ENCODE peak calls at places on chromosomes 11 and 22, in nine cellular contexts. D is thyroid gland, U is body of pancreas, A is esophagus squamous epithelium, E is A549, T is stomach, M is Peyer's patch, B is HCT116, P is spleen. C is an unnamed sample.

GRCh38 chr11:133784359-133784758 is 61.0 kb downstream of the SPATA19 start:
- DNase-seq in D (no peak), U (no peak), A (no peak), E (no peak), T (no peak), M (no peak), B (no peak), P (no peak), C (no peak)

GRCh38 chr22:48546653-48547424 is 1280.8 kb downstream of the BRD1 start:
- DNase-seq in D (no peak), U (no peak), A (no peak), E (no peak), T (no peak), M (no peak), B (no peak), P (no peak), C (no peak)

GRCh38 chr22:27863001-27863400 is 56.1 kb downstream of the PITPNB start:
- DNase-seq in D (no peak), U (no peak), A (no peak), E (no peak), T (no peak), M (no peak), B (no peak), P (no peak), C (no peak)

GRCh38 chr11:77634724-77635123 is 2.9 kb downstream of the CLNS1A start:
- DNase-seq in D (no peak), U (no peak), A (no peak), E (no peak), T (no peak), M (no peak), B (no peak), P (no peak), C (no peak)

GRCh38 chr11:62792193-62792575 is 378 bp upstream of the TMEM223 start:
- DNase-seq in D (peak; percentile 34), U (no peak), A (no peak), E (no peak), T (no peak), M (no peak), B (no peak), P (peak; percentile 85), C (no peak)

GRCh38 chr22:21865041-21865440 is 2.4 kb downstream of the MAPK1 start:
- DNase-seq in D (peak; percentile 30), U (no peak), A (no peak), E (no peak), T (peak; percentile 35), M (no peak), B (no peak), P (no peak), C (peak; percentile 54)

GRCh38 chr11:79182794-79183193 is 258.0 kb downstream of the TENM4 start:
- DNase-seq in D (no peak), U (no peak), A (no peak), E (no peak), T (no peak), M (no peak), B (no peak), P (no peak), C (no peak)

GRCh38 chr11:134730596-134731538 is 318.8 kb upstream of the B3GAT1 start:
- DNase-seq in D (no peak), U (no peak), A (no peak), E (no peak), T (no peak), M (no peak), B (no peak), P (no peak), C (no peak)

GRCh38 chr22:41925783-41926460 is 684 bp downstream of the TNFRSF13C start:
- DNase-seq in D (peak; percentile 37), U (peak; percentile 78), A (no peak), E (peak; percentile 48), T (peak; percentile 87), M (peak; percentile 83), B (no peak), P (peak; percentile 95), C (peak; percentile 72)

GRCh38 chr22:24521791-24522245 is 26.7 kb downstream of the UPB1 start:
- DNase-seq in D (peak; percentile 80), U (peak; percentile 57), A (no peak), E (peak; percentile 71), T (peak; percentile 76), M (no peak), B (peak; percentile 86), P (no peak), C (peak; percentile 89)

GRCh38 chr11:70343631-70344030 is 54.7 kb upstream of the CTTN start:
- DNase-seq in D (peak; percentile 60), U (no peak), A (no peak), E (no peak), T (no peak), M (no peak), B (no peak), P (no peak), C (no peak)

GRCh38 chr11:126878892-126879291 is 121.7 kb downstream of the KIRREL3 start:
- DNase-seq in D (no peak), U (no peak), A (no peak), E (no peak), T (no peak), M (no peak), B (no peak), P (no peak), C (no peak)

GRCh38 chr22:41367039-41367679 is 14.6 kb upstream of the TEF start:
- DNase-seq in D (peak; percentile 100), U (peak; percentile 99), A (no peak), E (peak; percentile 57), T (peak; percentile 98), M (peak; percentile 47), B (peak; percentile 71), P (peak; percentile 92), C (peak; percentile 100)

GRCh38 chr11:10305964-10306918 is 1.4 kb downstream of the ADM start:
- DNase-seq in D (peak; percentile 50), U (peak; percentile 23), A (no peak), E (peak; percentile 38), T (peak; percentile 34), M (peak; percentile 28), B (no peak), P (peak; percentile 88), C (no peak)

GRCh38 chr22:40407021-40407761 is 36.8 kb downstream of the SGSM3 start:
- DNase-seq in D (no peak), U (no peak), A (no peak), E (no peak), T (no peak), M (no peak), B (no peak), P (peak; percentile 76), C (peak; percentile 81)

GRCh38 chr22:38097557-38098409 is 12.7 kb downstream of the BAIAP2L2 start:
- DNase-seq in D (no peak), U (no peak), A (no peak), E (no peak), T (no peak), M (no peak), B (peak; percentile 15), P (no peak), C (peak; percentile 68)

GRCh38 chr22:28951969-28952521 is 68.7 kb downstream of the ZNRF3 start:
- DNase-seq in D (peak; percentile 40), U (no peak), A (no peak), E (no peak), T (no peak), M (no peak), B (no peak), P (no peak), C (no peak)

GRCh38 chr22:28952857-28953256 is 69.5 kb downstream of the ZNRF3 start:
- DNase-seq in D (no peak), U (no peak), A (no peak), E (no peak), T (no peak), M (no peak), B (no peak), P (no peak), C (no peak)

GRCh38 chr22:28951530-28951929 is 68.2 kb downstream of the ZNRF3 start:
- DNase-seq in D (no peak), U (no peak), A (no peak), E (no peak), T (no peak), M (no peak), B (no peak), P (no peak), C (no peak)

GRCh38 chr22:28949788-28950187 is 66.4 kb downstream of the ZNRF3 start:
- DNase-seq in D (no peak), U (no peak), A (no peak), E (peak; percentile 33), T (no peak), M (no peak), B (no peak), P (no peak), C (no peak)

GRCh38 chr22:28950567-28951411 is 67.4 kb downstream of the ZNRF3 start:
- DNase-seq in D (no peak), U (no peak), A (no peak), E (no peak), T (no peak), M (no peak), B (no peak), P (no peak), C (no peak)
- TF ChIP-seq CTCF in D (no peak), U (no peak), A (no peak), E (no peak), T (no peak), M (no peak), B (peak; percentile 42), P (no peak), C (no peak)

GRCh38 chr11:2382927-2383822 is 6.1 kb downstream of the CD81 start:
- DNase-seq in D (no peak), U (no peak), A (no peak), E (no peak), T (no peak), M (peak; percentile 48), B (no peak), P (peak; percentile 86), C (peak; percentile 59)
- H3K4me1 ChIP-seq in D (peaks cover 79% of the 10 kb centered on the region), U (peaks cover 91% of the 10 kb centered on the region), A (peaks cover 88% of the 10 kb centered on the region), E (peaks cover 44% of the 10 kb centered on the region), T (peaks cover 100% of the 10 kb centered on the region), M (peaks cover 76% of the 10 kb centered on the region), B (peaks cover 12% of the 10 kb centered on the region), P (peaks cover 95% of the 10 kb centered on the region), C (peaks cover 88% of the 10 kb centered on the region)

GRCh38 chr11:6216501-6216900 is 11.1 kb downstream of the C11orf42 start:
- DNase-seq in D (no peak), U (no peak), A (no peak), E (no peak), T (no peak), M (no peak), B (no peak), P (no peak), C (no peak)

GRCh38 chr11:6219359-6219758 is 14.0 kb downstream of the C11orf42 start:
- DNase-seq in D (no peak), U (no peak), A (no peak), E (peak; percentile 25), T (no peak), M (no peak), B (no peak), P (no peak), C (no peak)

GRCh38 chr11:6214530-6214929 is 9.2 kb downstream of the C11orf42 start:
- DNase-seq in D (no peak), U (no peak), A (no peak), E (no peak), T (no peak), M (no peak), B (no peak), P (peak; percentile 74), C (no peak)

GRCh38 chr11:6217722-6218121 is 12.4 kb downstream of the C11orf42 start:
- DNase-seq in D (no peak), U (no peak), A (no peak), E (no peak), T (no peak), M (no peak), B (no peak), P (no peak), C (no peak)
- TF ChIP-seq POLR2A in D (no peak), U (no peak), A (no peak), E (no peak), T (no peak), M (no peak), B (no peak), P (no peak), C (no peak)

GRCh38 chr11:68009391-68010000 is 631 bp upstream of the ALDH3B1 start:
- DNase-seq in D (peak; percentile 47), U (peak; percentile 56), A (no peak), E (peak; percentile 76), T (no peak), M (peak; percentile 57), B (no peak), P (no peak), C (no peak)
- TF ChIP-seq CTCF in D (peak; percentile 19), U (peak; percentile 41), A (no peak), E (peak; percentile 74), T (no peak), M (peak; percentile 21), B (peak; percentile 40), P (no peak), C (no peak)

C was measured in upper lobe of left lung.